ENCODE peak calls at places on chromosomes 7 and 10, in eight cellular contexts. H is NCI-H2029, N is NAMALWA, J is activated gamma-delta T cell, T is iPS-NIHi11, K is skeletal muscle cell, F is hypothalamus, L is foreskin fibroblast. D is an unnamed sample.

GRCh38 chr10:115173915-115174443 is 80.8 kb downstream of the ATRNL1 start:
- DNase-seq in L (no peak), J (no peak), F (no peak), T (no peak), H (no peak), N (no peak), K (no peak), D (no peak)

GRCh38 chr10:71729023-71729649 is 9.6 kb upstream of the C10orf105 start:
- DNase-seq in J (no peak), L (no peak), H (no peak), N (peak; percentile 6), K (no peak), T (no peak), F (no peak), D (no peak)

GRCh38 chr7:5452470-5452899 is 28.9 kb upstream of the TNRC18 start:
- DNase-seq in K (no peak), H (no peak), N (no peak), T (no peak), F (no peak), L (no peak), J (no peak), D (no peak)

GRCh38 chr10:47311193-47311899 is 10.9 kb upstream of the GDF2 start:
- DNase-seq in J (no peak), F (no peak), H (peak; percentile 76), T (no peak), N (no peak), K (no peak), L (no peak), D (no peak)

GRCh38 chr7:151411551-151411950 is 1.7 kb upstream of the WDR86 start:
- DNase-seq in H (peak; percentile 64), F (no peak), T (no peak), K (no peak), N (peak; percentile 78), J (no peak), L (no peak), D (no peak)

GRCh38 chr7:33590902-33591301 is 314.4 kb upstream of the BMPER start:
- DNase-seq in T (no peak), J (no peak), N (no peak), F (no peak), L (peak; percentile 64), K (peak; percentile 27), H (no peak), D (no peak)

GRCh38 chr7:22677680-22678079 is 49.3 kb upstream of the IL6 start:
- DNase-seq in N (no peak), T (no peak), K (no peak), H (no peak), L (no peak), J (no peak), F (no peak), D (no peak)

GRCh38 chr10:73095479-73096021 is 1.1 kb downstream of the P4HA1 start:
- DNase-seq in N (peak; percentile 47), H (no peak), J (no peak), T (peak; percentile 37), L (peak; percentile 57), K (no peak), F (no peak), D (peak; percentile 35)

GRCh38 chr7:36289833-36290661 is 99.6 kb upstream of the ANLN start:
- DNase-seq in K (no peak), T (no peak), H (no peak), J (no peak), N (no peak), F (no peak), L (no peak), D (no peak)

GRCh38 chr10:47456096-47456485 is 27.8 kb downstream of the ANXA8 start:
- DNase-seq in J (no peak), K (no peak), N (no peak), H (no peak), F (no peak), T (no peak), L (no peak), D (no peak)

GRCh38 chr10:88642991-88643390 is 21.3 kb upstream of the LIPF start:
- DNase-seq in N (no peak), K (no peak), T (no peak), J (no peak), H (no peak), F (no peak), L (peak; percentile 18), D (no peak)

GRCh38 chr7:55065511-55066229 is 46.9 kb downstream of the EGFR start:
- DNase-seq in F (no peak), L (peak; percentile 86), N (no peak), T (peak; percentile 42), H (no peak), K (peak; percentile 67), J (no peak), D (no peak)

GRCh38 chr7:157549612-157550299 is 213.0 kb downstream of the DNAJB6 start:
- DNase-seq in K (no peak), T (no peak), N (no peak), F (no peak), L (no peak), H (no peak), J (no peak), D (no peak)

GRCh38 chr10:90988802-90989201 is 67.9 kb upstream of the ANKRD1 start:
- DNase-seq in N (no peak), H (no peak), L (no peak), T (no peak), K (no peak), J (no peak), F (no peak), D (no peak)

GRCh38 chr10:97498841-97499560 is at the start of gene UBTD1:
- DNase-seq in F (no peak), T (peak; percentile 100), H (no peak), N (no peak), J (peak; percentile 21), K (no peak), L (peak; percentile 41), D (peak; percentile 33)

GRCh38 chr10:102233997-102234396 is 7.3 kb downstream of the PITX3 start:
- DNase-seq in N (no peak), T (no peak), J (no peak), F (no peak), K (no peak), H (no peak), L (no peak), D (no peak)

GRCh38 chr7:55420535-55420934 is 55.4 kb downstream of the LANCL2 start:
- DNase-seq in L (peak; percentile 40), H (no peak), K (no peak), F (no peak), J (no peak), N (no peak), T (no peak), D (no peak)

GRCh38 chr7:94183289-94183749 is 179.2 kb upstream of the BET1 start:
- DNase-seq in J (no peak), N (no peak), H (no peak), L (peak; percentile 92), F (no peak), T (peak; percentile 39), K (peak; percentile 97), D (no peak)

GRCh38 chr10:121823993-121824463 is 103.8 kb downstream of the ATE1 start:
- DNase-seq in K (no peak), F (no peak), N (peak; percentile 70), J (no peak), L (peak; percentile 48), H (peak; percentile 3), T (peak; percentile 53), D (no peak)

GRCh38 chr10:93468532-93469213 is 13.5 kb downstream of the MYOF start:
- DNase-seq in L (peak; percentile 94), J (no peak), F (no peak), N (no peak), H (no peak), K (peak; percentile 80), T (no peak), D (no peak)

GRCh38 chr10:19966751-19967150 is 150.5 kb downstream of the PLXDC2 start:
- DNase-seq in K (peak; percentile 39), H (no peak), L (no peak), N (no peak), J (no peak), F (no peak), T (peak; percentile 34), D (no peak)

GRCh38 chr7:142440219-142441073 is 182.6 kb upstream of the PRSS58 start:
- DNase-seq in T (no peak), K (peak; percentile 46), F (no peak), H (no peak), L (peak; percentile 77), N (no peak), J (no peak), D (no peak)

GRCh38 chr10:4512557-4513286 is 313.3 kb upstream of the AKR1E2 start:
- DNase-seq in K (peak; percentile 83), N (peak; percentile 13), L (peak; percentile 79), H (no peak), J (no peak), T (peak; percentile 50), F (no peak), D (no peak)

GRCh38 chr10:102549549-102549948 is 45.8 kb downstream of the SUFU start:
- DNase-seq in T (no peak), L (peak; percentile 41), F (no peak), K (no peak), N (no peak), J (no peak), H (no peak), D (no peak)

GRCh38 chr7:50921114-50921513 is 138.4 kb upstream of the GRB10 start:
- DNase-seq in T (no peak), K (no peak), F (no peak), J (no peak), H (no peak), L (no peak), N (no peak), D (no peak)

GRCh38 chr10:71705582-71705981 is 14.0 kb downstream of the C10orf105 start:
- DNase-seq in K (no peak), N (no peak), J (no peak), F (no peak), L (no peak), H (no peak), T (no peak), D (no peak)

GRCh38 chr10:130416334-130416950 is 280.3 kb downstream of the GLRX3 start:
- DNase-seq in J (no peak), L (no peak), K (no peak), H (no peak), F (no peak), T (no peak), N (no peak), D (no peak)

GRCh38 chr7:51357821-51358220 is 41.2 kb upstream of the COBL start:
- DNase-seq in F (no peak), L (no peak), J (no peak), H (no peak), K (no peak), T (no peak), N (no peak), D (no peak)

GRCh38 chr10:1609596-1609995 is 127.7 kb downstream of the ADARB2 start:
- DNase-seq in L (no peak), N (no peak), K (no peak), J (no peak), F (no peak), H (no peak), T (no peak), D (no peak)

GRCh38 chr7:96144260-96144526 is 177.7 kb downstream of the SLC25A13 start:
- DNase-seq in L (no peak), J (no peak), H (no peak), N (no peak), T (no peak), K (no peak), F (no peak), D (no peak)

GRCh38 chr10:48506147-48506917 is 98.5 kb downstream of the ARHGAP22 start:
- DNase-seq in N (peak; percentile 88), H (no peak), F (no peak), K (no peak), J (no peak), T (no peak), L (no peak), D (no peak)

GRCh38 chr7:27652518-27652917 is 10.2 kb downstream of the HIBADH start:
- DNase-seq in T (no peak), H (no peak), K (no peak), N (no peak), F (no peak), J (no peak), L (no peak), D (no peak)

D was measured in tibial nerve.